ENCODE peak calls at places on chromosomes 7 and 10, in five cellular contexts. One of them, this sample, is unnamed.

GRCh38 chr7:13551503-13551902 is 438.0 kb downstream of the ETV1 start:
- DNase-seq in CD4-positive, CD25-positive, alpha-beta regulatory T cell: no peak
- DNase-seq in MG63: no peak
- DNase-seq in lung: no peak
- DNase-seq in cardiac muscle cell: no peak
- DNase-seq in this sample: no peak

GRCh38 chr7:114784756-114785155 is 137.1 kb upstream of the MDFIC start:
- DNase-seq in CD4-positive, CD25-positive, alpha-beta regulatory T cell: no peak
- DNase-seq in MG63: no peak
- DNase-seq in lung: no peak
- DNase-seq in cardiac muscle cell: no peak
- DNase-seq in this sample: no peak

GRCh38 chr10:11104772-11105675 is 87.4 kb downstream of the CELF2 start:
- DNase-seq in CD4-positive, CD25-positive, alpha-beta regulatory T cell: no peak
- DNase-seq in MG63: no peak
- DNase-seq in lung: no peak
- DNase-seq in cardiac muscle cell: no peak
- DNase-seq in this sample: no peak

GRCh38 chr7:16801111-16801542 is 3.7 kb downstream of the AGR2 start:
- DNase-seq in CD4-positive, CD25-positive, alpha-beta regulatory T cell: no peak
- DNase-seq in MG63: no peak
- DNase-seq in lung: no peak
- DNase-seq in cardiac muscle cell: peak; percentile 68
- DNase-seq in this sample: no peak

GRCh38 chr10:103820101-103821062 is 35.0 kb downstream of the SH3PXD2A start:
- DNase-seq in CD4-positive, CD25-positive, alpha-beta regulatory T cell: no peak
- DNase-seq in MG63: peak; percentile 63
- DNase-seq in lung: peak; percentile 48
- DNase-seq in cardiac muscle cell: peak; percentile 65
- DNase-seq in this sample: no peak

GRCh38 chr7:130752424-130752823 is 18.4 kb upstream of the KLF14 start:
- DNase-seq in CD4-positive, CD25-positive, alpha-beta regulatory T cell: no peak
- DNase-seq in MG63: no peak
- DNase-seq in lung: no peak
- DNase-seq in cardiac muscle cell: no peak
- DNase-seq in this sample: no peak

GRCh38 chr10:29643785-29644501 is 9.2 kb upstream of the SVIL start:
- DNase-seq in CD4-positive, CD25-positive, alpha-beta regulatory T cell: no peak
- DNase-seq in MG63: no peak
- DNase-seq in lung: no peak
- DNase-seq in cardiac muscle cell: no peak
- DNase-seq in this sample: no peak

GRCh38 chr7:79454325-79454960 is 976 bp upstream of the MAGI2 start:
- DNase-seq in CD4-positive, CD25-positive, alpha-beta regulatory T cell: no peak
- DNase-seq in MG63: peak; percentile 41
- DNase-seq in lung: no peak
- DNase-seq in cardiac muscle cell: peak; percentile 68
- DNase-seq in this sample: peak; percentile 47

GRCh38 chr10:8049874-8050560 is 4.5 kb upstream of the GATA3 start:
- DNase-seq in CD4-positive, CD25-positive, alpha-beta regulatory T cell: no peak
- DNase-seq in MG63: no peak
- DNase-seq in lung: no peak
- DNase-seq in cardiac muscle cell: no peak
- DNase-seq in this sample: no peak

GRCh38 chr7:48904975-48905374 is 19.4 kb upstream of the CDC14C start:
- DNase-seq in CD4-positive, CD25-positive, alpha-beta regulatory T cell: no peak
- DNase-seq in MG63: no peak
- DNase-seq in lung: no peak
- DNase-seq in cardiac muscle cell: no peak
- DNase-seq in this sample: no peak

GRCh38 chr7:15870337-15870736 is 183.9 kb upstream of the MEOX2 start:
- DNase-seq in CD4-positive, CD25-positive, alpha-beta regulatory T cell: no peak
- DNase-seq in MG63: no peak
- DNase-seq in lung: no peak
- DNase-seq in cardiac muscle cell: no peak
- DNase-seq in this sample: no peak

GRCh38 chr7:33107136-33108066 is 1.8 kb downstream of the RP9 start:
- DNase-seq in CD4-positive, CD25-positive, alpha-beta regulatory T cell: no peak
- DNase-seq in MG63: peak; percentile 18
- DNase-seq in lung: no peak
- DNase-seq in cardiac muscle cell: peak; percentile 69
- DNase-seq in this sample: no peak

GRCh38 chr7:85469446-85469970 is 282.7 kb upstream of the SEMA3D start:
- DNase-seq in CD4-positive, CD25-positive, alpha-beta regulatory T cell: no peak
- DNase-seq in MG63: no peak
- DNase-seq in lung: no peak
- DNase-seq in cardiac muscle cell: peak; percentile 34
- DNase-seq in this sample: no peak

GRCh38 chr7:2870471-2870941 is 26.4 kb upstream of the GNA12 start:
- DNase-seq in CD4-positive, CD25-positive, alpha-beta regulatory T cell: peak; percentile 52
- DNase-seq in MG63: no peak
- DNase-seq in lung: peak; percentile 61
- DNase-seq in cardiac muscle cell: peak; percentile 84
- DNase-seq in this sample: no peak

DNA sequence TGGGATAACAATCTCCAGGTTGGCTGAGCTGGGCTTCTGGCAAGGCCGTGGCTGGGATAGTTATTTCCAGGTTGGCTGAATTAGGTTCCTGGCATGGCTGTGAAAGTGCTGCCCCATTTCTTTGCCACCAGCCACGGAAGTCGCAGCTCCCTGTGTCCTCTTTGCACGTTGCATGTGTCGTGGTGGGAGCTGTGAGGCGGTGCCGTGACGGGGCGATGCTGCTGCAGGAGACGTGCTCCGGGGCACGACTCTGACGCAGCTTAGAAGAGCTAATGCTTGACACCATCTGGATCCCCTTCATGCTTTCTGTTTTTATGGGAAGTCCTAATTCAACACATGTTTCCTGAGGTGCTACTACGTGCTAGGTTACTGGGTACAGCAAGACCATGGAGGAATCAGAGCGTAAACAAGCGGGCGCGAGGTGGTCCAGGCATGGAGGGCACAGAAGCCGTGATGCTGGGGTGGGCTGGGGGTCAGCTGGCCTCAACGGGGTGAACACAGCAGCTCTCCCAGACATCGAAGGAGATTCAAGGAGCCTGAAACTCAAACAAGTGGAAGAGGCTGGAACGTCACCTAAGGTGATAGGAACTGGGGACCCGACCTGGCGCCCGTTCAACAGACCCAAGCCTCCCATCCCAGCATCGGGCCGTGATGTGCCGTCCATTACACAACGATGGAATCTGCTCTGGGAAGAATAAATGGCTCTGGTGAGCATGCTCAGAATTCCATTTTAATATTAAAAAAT is 407.1 kb downstream of the DNAJB6 start:
- DNase-seq in CD4-positive, CD25-positive, alpha-beta regulatory T cell: no peak
- DNase-seq in MG63: no peak
- DNase-seq in lung: no peak
- DNase-seq in cardiac muscle cell: no peak
- DNase-seq in this sample: no peak
- H3K9me3 ChIP-seq in CD4-positive, CD25-positive, alpha-beta regulatory T cell: no peaks in the 10 kb centered on the region
- H3K9me3 ChIP-seq in MG63: no peaks in the 10 kb centered on the region
- H3K9me3 ChIP-seq in lung: no peaks in the 10 kb centered on the region
- H3K9me3 ChIP-seq in cardiac muscle cell: no peaks in the 10 kb centered on the region
- H3K9me3 ChIP-seq in this sample: peaks cover 4% of the 10 kb centered on the region

GRCh38 chr7:56447864-56448693 is 331.9 kb upstream of the NUPR2 start:
- DNase-seq in CD4-positive, CD25-positive, alpha-beta regulatory T cell: no peak
- DNase-seq in MG63: no peak
- DNase-seq in lung: no peak
- DNase-seq in cardiac muscle cell: no peak
- DNase-seq in this sample: no peak

DNA sequence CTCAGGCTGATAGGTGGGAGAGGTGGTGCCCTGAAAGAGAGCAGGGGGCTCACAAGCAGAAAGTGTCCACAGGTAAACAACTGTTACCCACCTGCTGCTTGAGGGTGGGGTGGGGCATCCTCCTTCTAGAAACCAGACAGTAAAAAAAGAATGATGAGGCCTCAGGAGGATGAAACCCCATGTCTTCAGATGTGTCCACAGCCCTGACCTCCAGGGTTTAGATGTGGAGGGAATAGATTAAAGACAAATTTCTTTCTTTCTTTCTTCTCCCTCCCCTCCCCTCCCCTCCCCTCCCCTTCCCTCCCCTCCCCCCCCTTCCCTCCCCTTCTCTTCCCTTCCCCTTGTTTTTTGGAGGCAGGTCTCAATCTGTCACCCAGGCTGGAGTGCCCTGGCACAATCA is 333.5 kb upstream of the NUPR2 start:
- DNase-seq in CD4-positive, CD25-positive, alpha-beta regulatory T cell: no peak
- DNase-seq in MG63: no peak
- DNase-seq in lung: no peak
- DNase-seq in cardiac muscle cell: no peak
- DNase-seq in this sample: no peak
- H3K9me3 ChIP-seq in CD4-positive, CD25-positive, alpha-beta regulatory T cell: peaks cover 39% of the 10 kb centered on the region
- H3K9me3 ChIP-seq in MG63: no peaks in the 10 kb centered on the region
- H3K9me3 ChIP-seq in lung: peaks cover 27% of the 10 kb centered on the region
- H3K9me3 ChIP-seq in cardiac muscle cell: no peaks in the 10 kb centered on the region
- H3K9me3 ChIP-seq in this sample: peaks cover 10% of the 10 kb centered on the region

DNA sequence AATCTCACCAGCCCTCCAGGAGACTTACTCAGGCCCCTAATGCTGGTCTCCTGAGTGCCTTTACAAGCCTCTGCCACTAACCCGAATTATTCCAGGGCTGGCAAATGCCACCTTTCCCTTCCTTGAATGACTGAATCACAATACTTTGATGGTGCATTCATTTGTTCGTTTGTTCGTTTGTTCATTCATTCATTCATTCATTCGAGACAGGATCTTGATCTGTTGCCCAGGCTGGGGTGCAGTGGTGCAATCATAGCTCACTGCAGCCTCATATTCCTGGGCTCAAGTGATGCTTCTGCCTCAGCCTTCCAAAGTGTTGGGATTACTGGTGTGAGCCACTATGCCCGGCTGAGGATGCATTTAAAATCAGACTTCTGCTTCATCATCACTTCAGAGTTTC is 6.0 kb downstream of the ZNF12 start:
- DNase-seq in CD4-positive, CD25-positive, alpha-beta regulatory T cell: no peak
- DNase-seq in MG63: no peak
- DNase-seq in lung: no peak
- DNase-seq in cardiac muscle cell: no peak
- DNase-seq in this sample: no peak
- H3K9me3 ChIP-seq in CD4-positive, CD25-positive, alpha-beta regulatory T cell: peaks cover 56% of the 10 kb centered on the region
- H3K9me3 ChIP-seq in MG63: peaks cover 58% of the 10 kb centered on the region
- H3K9me3 ChIP-seq in lung: peaks cover 42% of the 10 kb centered on the region
- H3K9me3 ChIP-seq in cardiac muscle cell: peaks cover 2% of the 10 kb centered on the region
- H3K9me3 ChIP-seq in this sample: peaks cover 33% of the 10 kb centered on the region

GRCh38 chr10:83274088-83274487 is 865.2 kb upstream of the GHITM start:
- DNase-seq in CD4-positive, CD25-positive, alpha-beta regulatory T cell: no peak
- DNase-seq in MG63: peak; percentile 8
- DNase-seq in lung: no peak
- DNase-seq in cardiac muscle cell: no peak
- DNase-seq in this sample: no peak

GRCh38 chr10:83273035-83273434 is 866.3 kb upstream of the GHITM start:
- DNase-seq in CD4-positive, CD25-positive, alpha-beta regulatory T cell: no peak
- DNase-seq in MG63: no peak
- DNase-seq in lung: no peak
- DNase-seq in cardiac muscle cell: no peak
- DNase-seq in this sample: no peak

DNA sequence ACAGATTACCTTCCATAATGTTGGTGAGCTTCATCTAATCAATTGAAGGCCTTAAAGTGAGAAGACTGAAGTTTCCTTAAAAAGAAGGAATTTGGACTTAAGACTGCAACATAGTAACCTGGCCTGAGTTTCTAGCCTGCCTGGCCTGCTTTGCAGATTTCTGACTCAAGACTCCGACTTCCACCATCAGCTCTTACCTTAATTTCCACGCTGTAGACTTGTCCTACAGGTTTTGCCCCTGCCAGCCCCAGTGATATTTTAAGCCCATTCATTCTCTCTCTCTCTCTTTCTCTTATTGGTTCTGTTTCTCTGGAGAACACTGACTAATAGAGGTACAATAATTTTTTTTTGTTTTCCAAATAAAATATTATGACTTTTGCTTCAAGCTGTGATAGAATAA is 862.3 kb upstream of the GHITM start:
- DNase-seq in CD4-positive, CD25-positive, alpha-beta regulatory T cell: no peak
- DNase-seq in MG63: no peak
- DNase-seq in lung: no peak
- DNase-seq in cardiac muscle cell: no peak
- DNase-seq in this sample: no peak
- H3K9me3 ChIP-seq in CD4-positive, CD25-positive, alpha-beta regulatory T cell: no peaks in the 10 kb centered on the region
- H3K9me3 ChIP-seq in MG63: no peaks in the 10 kb centered on the region
- H3K9me3 ChIP-seq in lung: no peaks in the 10 kb centered on the region
- H3K9me3 ChIP-seq in cardiac muscle cell: no peaks in the 10 kb centered on the region
- H3K9me3 ChIP-seq in this sample: no peaks in the 10 kb centered on the region

GRCh38 chr7:157974678-157975230 is 612.9 kb downstream of the PTPRN2 start:
- DNase-seq in CD4-positive, CD25-positive, alpha-beta regulatory T cell: no peak
- DNase-seq in MG63: no peak
- DNase-seq in lung: no peak
- DNase-seq in cardiac muscle cell: no peak
- DNase-seq in this sample: no peak
- H3K9me3 ChIP-seq in CD4-positive, CD25-positive, alpha-beta regulatory T cell: peaks cover 27% of the 10 kb centered on the region
- H3K9me3 ChIP-seq in MG63: no peaks in the 10 kb centered on the region
- H3K9me3 ChIP-seq in lung: peaks cover 36% of the 10 kb centered on the region
- H3K9me3 ChIP-seq in cardiac muscle cell: no peaks in the 10 kb centered on the region
- H3K9me3 ChIP-seq in this sample: peaks cover 4% of the 10 kb centered on the region

GRCh38 chr7:158166386-158167340 is 421.0 kb downstream of the PTPRN2 start:
- DNase-seq in CD4-positive, CD25-positive, alpha-beta regulatory T cell: no peak
- DNase-seq in MG63: no peak
- DNase-seq in lung: no peak
- DNase-seq in cardiac muscle cell: no peak
- DNase-seq in this sample: peak; percentile 52

GRCh38 chr7:158167373-158167772 is 420.2 kb downstream of the PTPRN2 start:
- DNase-seq in CD4-positive, CD25-positive, alpha-beta regulatory T cell: no peak
- DNase-seq in MG63: no peak
- DNase-seq in lung: no peak
- DNase-seq in cardiac muscle cell: no peak
- DNase-seq in this sample: no peak

GRCh38 chr7:158165711-158166110 is 421.9 kb downstream of the PTPRN2 start:
- DNase-seq in CD4-positive, CD25-positive, alpha-beta regulatory T cell: no peak
- DNase-seq in MG63: no peak
- DNase-seq in lung: no peak
- DNase-seq in cardiac muscle cell: no peak
- DNase-seq in this sample: no peak

GRCh38 chr7:158161194-158161593 is 426.4 kb downstream of the PTPRN2 start:
- DNase-seq in CD4-positive, CD25-positive, alpha-beta regulatory T cell: no peak
- DNase-seq in MG63: no peak
- DNase-seq in lung: no peak
- DNase-seq in cardiac muscle cell: no peak
- DNase-seq in this sample: peak; percentile 5

GRCh38 chr7:158164101-158165095 is 423.2 kb downstream of the PTPRN2 start:
- DNase-seq in CD4-positive, CD25-positive, alpha-beta regulatory T cell: no peak
- DNase-seq in MG63: no peak
- DNase-seq in lung: no peak
- DNase-seq in cardiac muscle cell: no peak
- DNase-seq in this sample: peak; percentile 21
- H3K9me3 ChIP-seq in CD4-positive, CD25-positive, alpha-beta regulatory T cell: peaks cover 7% of the 10 kb centered on the region
- H3K9me3 ChIP-seq in MG63: no peaks in the 10 kb centered on the region
- H3K9me3 ChIP-seq in lung: peaks cover 10% of the 10 kb centered on the region
- H3K9me3 ChIP-seq in cardiac muscle cell: no peaks in the 10 kb centered on the region
- H3K9me3 ChIP-seq in this sample: peaks cover 11% of the 10 kb centered on the region

GRCh38 chr7:64632029-64632428 is 33.9 kb upstream of the ZNF107 start:
- DNase-seq in CD4-positive, CD25-positive, alpha-beta regulatory T cell: no peak
- DNase-seq in MG63: no peak
- DNase-seq in lung: no peak
- DNase-seq in cardiac muscle cell: no peak
- DNase-seq in this sample: no peak

GRCh38 chr7:64628721-64629120 is 37.2 kb upstream of the ZNF107 start:
- DNase-seq in CD4-positive, CD25-positive, alpha-beta regulatory T cell: no peak
- DNase-seq in MG63: no peak
- DNase-seq in lung: no peak
- DNase-seq in cardiac muscle cell: no peak
- DNase-seq in this sample: no peak

GRCh38 chr7:64628192-64628591 is 37.7 kb upstream of the ZNF107 start:
- DNase-seq in CD4-positive, CD25-positive, alpha-beta regulatory T cell: no peak
- DNase-seq in MG63: no peak
- DNase-seq in lung: no peak
- DNase-seq in cardiac muscle cell: no peak
- DNase-seq in this sample: no peak

GRCh38 chr7:64633401-64633800 is 32.5 kb upstream of the ZNF107 start:
- DNase-seq in CD4-positive, CD25-positive, alpha-beta regulatory T cell: no peak
- DNase-seq in MG63: no peak
- DNase-seq in lung: no peak
- DNase-seq in cardiac muscle cell: no peak
- DNase-seq in this sample: no peak

GRCh38 chr7:64630496-64630895 is 35.4 kb upstream of the ZNF107 start:
- DNase-seq in CD4-positive, CD25-positive, alpha-beta regulatory T cell: no peak
- DNase-seq in MG63: no peak
- DNase-seq in lung: no peak
- DNase-seq in cardiac muscle cell: peak; percentile 52
- DNase-seq in this sample: no peak
- H3K9me3 ChIP-seq in CD4-positive, CD25-positive, alpha-beta regulatory T cell: no peaks in the 10 kb centered on the region
- H3K9me3 ChIP-seq in MG63: no peaks in the 10 kb centered on the region
- H3K9me3 ChIP-seq in lung: peaks cover 2% of the 10 kb centered on the region
- H3K9me3 ChIP-seq in cardiac muscle cell: no peaks in the 10 kb centered on the region
- H3K9me3 ChIP-seq in this sample: peaks cover 8% of the 10 kb centered on the region

This sample was measured in SJSA1.